ENCODE peak calls at places on chromosomes 7 and 10, in seven cellular contexts. Z, D, L, Q, C, I and O are unnamed samples.

GRCh38 chr7:140081774-140082425 is 19.1 kb upstream of the PARP12 start:
- DNase-seq in Q (no peak), L (no peak), D (no peak), Z (no peak), C (no peak), I (no peak), O (no peak)

GRCh38 chr7:105940111-105940510 is 23.0 kb upstream of the CDHR3 start:
- DNase-seq in Z (no peak), L (peak), D (peak), I (no peak), C (no peak), Q (no peak), O (no peak)

GRCh38 chr10:27525819-27526218 is 21.7 kb downstream of the RAB18 start:
- DNase-seq in L (no peak), Q (no peak), Z (no peak), C (no peak), D (no peak), I (peak), O (no peak)

GRCh38 chr7:44782460-44782859 is 14.0 kb upstream of the PPIA start:
- DNase-seq in Q (no peak), D (no peak), C (no peak), Z (no peak), L (no peak), I (no peak), O (no peak)

GRCh38 chr7:69800495-69800894 is 202.2 kb downstream of the AUTS2 start:
- DNase-seq in I (no peak), L (peak), D (no peak), C (no peak), Z (no peak), Q (no peak), O (peak)

GRCh38 chr10:51469666-51470065 is 229.7 kb downstream of the CSTF2T start:
- DNase-seq in Z (no peak), Q (no peak), I (no peak), C (no peak), D (no peak), L (no peak), O (no peak)

GRCh38 chr10:45373003-45373782 is 823 bp upstream of the ALOX5 start:
- DNase-seq in Q (no peak), Z (peak), C (no peak), L (peak), D (no peak), I (no peak), O (no peak)

GRCh38 chr10:88730864-88731263 is 24.8 kb downstream of the LIPK start:
- DNase-seq in D (no peak), C (no peak), Z (no peak), L (no peak), I (no peak), Q (no peak), O (no peak)

GRCh38 chr10:114323023-114323422 is 81.3 kb downstream of the AFAP1L2 start:
- DNase-seq in C (no peak), L (no peak), D (no peak), I (peak), Q (no peak), Z (no peak), O (no peak)

GRCh38 chr10:35058134-35058533 is 32.0 kb downstream of the CUL2 start:
- DNase-seq in D (no peak), Z (no peak), Q (no peak), L (no peak), C (no peak), I (peak), O (no peak)

GRCh38 chr7:76509931-76510877 is at the start of gene UPK3B:
- DNase-seq in Z (no peak), Q (no peak), L (peak), I (peak), D (no peak), C (no peak), O (no peak)

GRCh38 chr7:154587812-154588211 is 415.1 kb downstream of the PAXIP1 start:
- DNase-seq in I (no peak), C (no peak), Q (no peak), D (no peak), Z (no peak), L (no peak), O (no peak)

GRCh38 chr10:78981257-78981969 is 87.4 kb upstream of the ZMIZ1 start:
- DNase-seq in Q (no peak), L (no peak), C (no peak), I (no peak), Z (no peak), D (no peak), O (no peak)

GRCh38 chr7:68107256-68107655 is 1110.6 kb downstream of the TYW1 start:
- DNase-seq in D (no peak), Q (no peak), C (no peak), Z (no peak), I (no peak), L (no peak), O (no peak)

GRCh38 chr10:112713411-112713810 is 236.6 kb upstream of the TCF7L2 start:
- DNase-seq in Z (no peak), L (no peak), C (no peak), I (peak), D (no peak), Q (no peak), O (no peak)

GRCh38 chr10:98414932-98415709 is at the start of gene PYROXD2:
- DNase-seq in D (peak), L (peak), Z (peak), C (peak), Q (peak), I (peak), O (peak)

GRCh38 chr10:97163646-97164535 is 21.9 kb downstream of the SLIT1 start:
- DNase-seq in Z (no peak), Q (no peak), C (no peak), L (no peak), D (no peak), I (no peak), O (no peak)

GRCh38 chr7:151012921-151013347 is 11.4 kb downstream of the ATG9B start:
- DNase-seq in I (peak), L (peak), C (no peak), Z (no peak), D (peak), Q (no peak), O (no peak)

GRCh38 chr7:117707080-117707479 is 166.2 kb downstream of the CTTNBP2 start:
- DNase-seq in D (no peak), L (no peak), Q (no peak), C (no peak), Z (no peak), I (no peak), O (no peak)

GRCh38 chr10:28429573-28430216 is 103.2 kb upstream of the WAC start:
- DNase-seq in C (no peak), L (no peak), D (no peak), I (peak), Q (no peak), Z (no peak), O (no peak)

GRCh38 chr10:77710081-77710551 is 72.5 kb upstream of the KCNMA1 start:
- DNase-seq in D (no peak), C (no peak), Q (no peak), Z (no peak), L (no peak), I (no peak), O (no peak)

GRCh38 chr10:102822222-102822621 is 15.0 kb downstream of the CYP17A1 start:
- DNase-seq in C (no peak), Z (no peak), Q (no peak), L (no peak), D (no peak), I (no peak), O (no peak)

GRCh38 chr7:31883761-31884164 is 186.4 kb downstream of the PDE1C start:
- DNase-seq in C (no peak), I (peak), Z (no peak), Q (no peak), L (no peak), D (no peak), O (no peak)